ENCODE peak calls at places on chromosomes 3 and 15, in five cellular contexts. One of them, this sample, is unnamed. For H3K4me1, the result is how much of the 10 kb centered on the place peaks cover.

GRCh38 chr3:89262561-89262960 is 155.1 kb downstream of the EPHA3 start:
- DNase-seq in ascending aorta: no peak
- DNase-seq in right lobe of liver: no peak
- DNase-seq in CD4-positive, CD25-positive, alpha-beta regulatory T cell: no peak
- DNase-seq in thoracic aorta: no peak
- DNase-seq in this sample: no peak

GRCh38 chr3:12970684-12971083 is 102.5 kb downstream of the IQSEC1 start:
- DNase-seq in CD4-positive, CD25-positive, alpha-beta regulatory T cell: no peak
- DNase-seq in thoracic aorta: no peak
- DNase-seq in right lobe of liver: no peak
- DNase-seq in ascending aorta: no peak
- DNase-seq in this sample: no peak

GRCh38 chr3:33124638-33125037 is 10.8 kb downstream of the CRTAP start:
- DNase-seq in right lobe of liver: no peak
- DNase-seq in thoracic aorta: no peak
- DNase-seq in CD4-positive, CD25-positive, alpha-beta regulatory T cell: no peak
- DNase-seq in ascending aorta: no peak
- DNase-seq in this sample: no peak

GRCh38 chr3:197525706-197526105 is 30.1 kb downstream of the BDH1 start:
- DNase-seq in ascending aorta: no peak
- DNase-seq in right lobe of liver: no peak
- DNase-seq in CD4-positive, CD25-positive, alpha-beta regulatory T cell: no peak
- DNase-seq in thoracic aorta: no peak
- DNase-seq in this sample: no peak

GRCh38 chr3:195736866-195737490 is 16.2 kb downstream of the MUC20 start:
- DNase-seq in right lobe of liver: peak
- DNase-seq in thoracic aorta: no peak
- DNase-seq in ascending aorta: no peak
- DNase-seq in CD4-positive, CD25-positive, alpha-beta regulatory T cell: no peak
- DNase-seq in this sample: no peak

GRCh38 chr3:42706721-42707619 is 4.4 kb upstream of the HHATL start:
- DNase-seq in right lobe of liver: no peak
- DNase-seq in ascending aorta: no peak
- DNase-seq in thoracic aorta: no peak
- DNase-seq in CD4-positive, CD25-positive, alpha-beta regulatory T cell: no peak
- DNase-seq in this sample: peak

GRCh38 chr15:43749690-43750345 is 3.6 kb downstream of the PDIA3 start:
- DNase-seq in thoracic aorta: no peak
- DNase-seq in right lobe of liver: peak
- DNase-seq in CD4-positive, CD25-positive, alpha-beta regulatory T cell: peak
- DNase-seq in ascending aorta: no peak
- DNase-seq in this sample: peak

GRCh38 chr15:38651328-38652038 is 86.9 kb upstream of the RASGRP1 start:
- DNase-seq in right lobe of liver: no peak
- DNase-seq in CD4-positive, CD25-positive, alpha-beta regulatory T cell: peak
- DNase-seq in thoracic aorta: no peak
- DNase-seq in ascending aorta: no peak
- DNase-seq in this sample: no peak

GRCh38 chr3:157290761-157291160 is 130.8 kb upstream of the CCNL1 start:
- DNase-seq in ascending aorta: no peak
- DNase-seq in thoracic aorta: no peak
- DNase-seq in right lobe of liver: no peak
- DNase-seq in CD4-positive, CD25-positive, alpha-beta regulatory T cell: no peak
- DNase-seq in this sample: no peak

GRCh38 chr15:99981223-99981647 is 248.0 kb upstream of the LYSMD4 start:
- DNase-seq in thoracic aorta: no peak
- DNase-seq in CD4-positive, CD25-positive, alpha-beta regulatory T cell: no peak
- DNase-seq in right lobe of liver: no peak
- DNase-seq in ascending aorta: no peak
- DNase-seq in this sample: no peak

GRCh38 chr3:162769559-162769958 is 1273.0 kb downstream of the OTOL1 start:
- DNase-seq in ascending aorta: no peak
- DNase-seq in thoracic aorta: no peak
- DNase-seq in right lobe of liver: no peak
- DNase-seq in CD4-positive, CD25-positive, alpha-beta regulatory T cell: no peak
- DNase-seq in this sample: no peak

GRCh38 chr3:139894638-139894989 is 40.4 kb upstream of the CLSTN2 start:
- DNase-seq in CD4-positive, CD25-positive, alpha-beta regulatory T cell: no peak
- DNase-seq in thoracic aorta: no peak
- DNase-seq in ascending aorta: no peak
- DNase-seq in right lobe of liver: no peak
- DNase-seq in this sample: peak

GRCh38 chr3:2262204-2262603 is 163.5 kb downstream of the CNTN4 start:
- DNase-seq in CD4-positive, CD25-positive, alpha-beta regulatory T cell: no peak
- DNase-seq in thoracic aorta: no peak
- DNase-seq in ascending aorta: no peak
- DNase-seq in right lobe of liver: no peak
- DNase-seq in this sample: no peak

GRCh38 chr15:71422530-71423259 is 307.4 kb downstream of the THSD4 start:
- DNase-seq in thoracic aorta: no peak
- DNase-seq in CD4-positive, CD25-positive, alpha-beta regulatory T cell: no peak
- DNase-seq in ascending aorta: no peak
- DNase-seq in right lobe of liver: no peak
- DNase-seq in this sample: no peak

GRCh38 chr3:172648736-172649135 is 62.1 kb downstream of the NCEH1 start:
- DNase-seq in CD4-positive, CD25-positive, alpha-beta regulatory T cell: no peak
- DNase-seq in ascending aorta: no peak
- DNase-seq in right lobe of liver: no peak
- DNase-seq in thoracic aorta: no peak
- DNase-seq in this sample: no peak

GRCh38 chr3:133531981-133532380 is 41.5 kb upstream of the CDV3 start:
- DNase-seq in CD4-positive, CD25-positive, alpha-beta regulatory T cell: no peak
- DNase-seq in right lobe of liver: no peak
- DNase-seq in ascending aorta: no peak
- DNase-seq in thoracic aorta: no peak
- DNase-seq in this sample: no peak

GRCh38 chr15:60358935-60359672 is 38.7 kb downstream of the ANXA2 start:
- DNase-seq in right lobe of liver: no peak
- DNase-seq in CD4-positive, CD25-positive, alpha-beta regulatory T cell: no peak
- DNase-seq in ascending aorta: no peak
- DNase-seq in thoracic aorta: no peak
- DNase-seq in this sample: peak

GRCh38 chr3:111724694-111725093 is 129.5 kb upstream of the ZBED2 start:
- DNase-seq in ascending aorta: no peak
- DNase-seq in thoracic aorta: no peak
- DNase-seq in CD4-positive, CD25-positive, alpha-beta regulatory T cell: no peak
- DNase-seq in right lobe of liver: no peak
- DNase-seq in this sample: no peak

GRCh38 chr3:46662771-46663551 is 30.5 kb downstream of the ALS2CL start:
- DNase-seq in CD4-positive, CD25-positive, alpha-beta regulatory T cell: no peak
- DNase-seq in right lobe of liver: peak
- DNase-seq in thoracic aorta: no peak
- DNase-seq in ascending aorta: no peak
- DNase-seq in this sample: peak

GRCh38 chr15:26134152-26134551 is 271.0 kb upstream of the ATP10A start:
- DNase-seq in ascending aorta: no peak
- DNase-seq in right lobe of liver: no peak
- DNase-seq in thoracic aorta: no peak
- DNase-seq in CD4-positive, CD25-positive, alpha-beta regulatory T cell: no peak
- DNase-seq in this sample: no peak

GRCh38 chr3:42515391-42515916 is 13.0 kb downstream of the VIPR1 start:
- DNase-seq in ascending aorta: peak
- DNase-seq in right lobe of liver: no peak
- DNase-seq in CD4-positive, CD25-positive, alpha-beta regulatory T cell: no peak
- DNase-seq in thoracic aorta: no peak
- DNase-seq in this sample: peak

DNA sequence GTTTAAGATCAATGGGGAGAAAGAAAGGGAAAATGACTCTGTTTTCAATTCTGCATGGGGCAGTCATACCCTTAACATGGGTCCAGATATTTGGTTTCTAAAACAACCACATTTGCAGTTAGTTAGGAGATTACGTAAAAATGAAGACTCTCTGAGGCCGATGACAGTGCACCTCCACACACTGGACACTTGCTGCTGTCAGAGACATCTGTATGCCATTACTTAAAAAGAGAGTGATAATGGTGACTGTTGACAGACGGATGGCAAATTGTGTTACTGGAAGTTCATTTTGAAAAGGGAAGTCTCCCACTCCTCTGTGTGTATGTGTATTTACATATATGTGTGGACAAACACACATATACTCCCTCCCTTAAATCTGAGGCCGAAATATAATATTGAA is 304.5 kb upstream of the SEMA6D start:
- DNase-seq in CD4-positive, CD25-positive, alpha-beta regulatory T cell: no peak
- DNase-seq in thoracic aorta: no peak
- DNase-seq in right lobe of liver: no peak
- DNase-seq in ascending aorta: no peak
- DNase-seq in this sample: no peak
- H3K27ac ChIP-seq in CD4-positive, CD25-positive, alpha-beta regulatory T cell: no peak
- H3K27ac ChIP-seq in thoracic aorta: no peak
- H3K27ac ChIP-seq in right lobe of liver: no peak
- H3K27ac ChIP-seq in ascending aorta: no peak
- H3K27ac ChIP-seq in this sample: no peak

GRCh38 chr15:92637621-92638020 is 18.0 kb downstream of the FAM174B start:
- DNase-seq in CD4-positive, CD25-positive, alpha-beta regulatory T cell: no peak
- DNase-seq in thoracic aorta: no peak
- DNase-seq in ascending aorta: no peak
- DNase-seq in right lobe of liver: no peak
- DNase-seq in this sample: peak
- H3K4me1 ChIP-seq in CD4-positive, CD25-positive, alpha-beta regulatory T cell: under half
- H3K4me1 ChIP-seq in thoracic aorta: under half
- H3K4me1 ChIP-seq in ascending aorta: under half
- H3K4me1 ChIP-seq in right lobe of liver: under half
- H3K4me1 ChIP-seq in this sample: half or more

DNA sequence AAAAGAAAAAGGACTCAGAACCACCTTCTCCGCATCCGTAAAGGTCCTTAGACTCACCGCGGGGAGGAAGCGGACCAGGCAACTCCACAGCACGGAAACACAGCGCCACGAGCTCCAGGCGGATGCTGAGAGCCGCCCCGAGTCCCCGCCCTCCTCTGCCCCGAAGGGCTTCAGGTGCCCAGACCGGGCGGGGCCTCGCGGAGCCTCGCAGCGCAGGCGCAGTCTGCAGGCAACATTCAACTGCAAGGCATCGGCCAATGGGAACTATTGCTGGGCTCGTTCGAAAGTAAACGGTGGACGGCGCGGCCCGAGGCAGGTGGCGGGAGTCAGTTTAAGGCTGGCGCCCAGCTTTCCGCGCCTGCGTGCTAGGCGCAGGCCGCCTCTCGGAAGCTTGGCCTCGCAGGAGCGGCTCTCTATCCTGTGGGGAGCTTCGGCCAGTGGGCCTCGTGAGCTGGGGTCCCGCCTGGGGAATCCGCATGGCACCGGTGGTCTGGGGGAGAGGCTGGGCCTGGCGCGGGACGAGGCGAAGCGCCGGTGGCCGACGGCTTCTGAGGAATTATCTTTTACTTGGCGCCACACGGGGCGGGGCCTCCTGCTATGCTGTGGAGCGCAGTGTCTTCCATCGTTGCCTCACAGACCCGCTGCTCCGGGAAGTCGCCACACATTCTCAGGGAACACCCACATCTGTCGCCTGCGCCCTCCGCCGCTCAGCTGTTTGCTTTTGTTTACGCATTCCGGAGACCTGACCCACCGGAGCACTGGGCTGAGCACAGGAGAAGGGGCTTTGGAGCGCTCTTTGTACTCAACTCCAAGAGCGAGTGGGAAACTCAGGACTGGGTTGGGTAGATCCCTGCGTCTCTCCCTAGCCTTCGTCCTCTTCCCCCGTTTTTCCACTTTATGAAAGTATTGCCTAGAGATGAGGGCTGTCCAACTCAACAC is at the start of gene TRIM59:
- DNase-seq in thoracic aorta: peak
- DNase-seq in CD4-positive, CD25-positive, alpha-beta regulatory T cell: peak
- DNase-seq in right lobe of liver: peak
- DNase-seq in ascending aorta: peak
- DNase-seq in this sample: peak
- H3K27ac ChIP-seq in thoracic aorta: peak
- H3K27ac ChIP-seq in CD4-positive, CD25-positive, alpha-beta regulatory T cell: peak
- H3K27ac ChIP-seq in right lobe of liver: peak
- H3K27ac ChIP-seq in ascending aorta: peak
- H3K27ac ChIP-seq in this sample: peak

DNA sequence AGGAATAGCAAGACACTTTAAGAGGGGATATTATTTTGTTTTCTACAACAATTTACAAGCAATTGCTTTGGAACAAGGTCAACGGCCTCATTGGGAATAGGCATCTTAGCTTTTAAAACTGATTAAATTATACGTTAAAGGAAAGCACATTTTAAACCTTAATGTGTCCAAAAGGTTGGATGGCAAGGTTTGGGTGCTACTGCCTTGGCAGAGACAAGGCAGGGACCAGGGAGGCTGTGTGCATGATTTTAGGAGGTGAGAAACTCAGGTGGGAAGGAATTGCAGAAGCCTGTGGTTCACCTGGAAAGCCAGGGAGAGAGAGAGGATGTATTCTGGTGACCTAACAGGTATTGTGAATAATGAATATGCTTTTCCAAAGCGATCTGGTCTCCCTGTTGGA is 54.3 kb downstream of the TGFBR2 start:
- DNase-seq in ascending aorta: no peak
- DNase-seq in right lobe of liver: no peak
- DNase-seq in thoracic aorta: no peak
- DNase-seq in CD4-positive, CD25-positive, alpha-beta regulatory T cell: no peak
- DNase-seq in this sample: no peak
- H3K4me1 ChIP-seq in ascending aorta: half or more
- H3K4me1 ChIP-seq in right lobe of liver: under half
- H3K4me1 ChIP-seq in thoracic aorta: half or more
- H3K4me1 ChIP-seq in CD4-positive, CD25-positive, alpha-beta regulatory T cell: half or more
- H3K4me1 ChIP-seq in this sample: under half

DNA sequence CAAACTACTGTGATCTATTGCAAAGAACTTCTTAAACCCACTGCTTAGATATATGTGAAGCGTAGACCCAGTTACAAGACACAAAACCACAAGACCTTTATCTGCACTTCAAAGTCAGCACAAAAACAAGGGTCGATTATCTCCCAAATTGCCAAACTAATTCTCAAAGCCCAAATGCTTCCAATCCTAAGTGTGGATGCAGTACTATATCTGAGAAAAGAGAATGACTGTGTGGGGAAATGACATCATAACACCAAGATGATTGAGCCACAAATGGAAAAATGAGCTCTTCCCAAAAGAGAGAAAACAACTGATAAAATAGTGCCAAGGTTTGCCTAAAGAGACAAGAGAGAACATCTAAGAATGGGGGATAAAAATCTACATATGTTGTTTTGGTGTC is 86.2 kb downstream of the MEIS2 start:
- DNase-seq in right lobe of liver: no peak
- DNase-seq in CD4-positive, CD25-positive, alpha-beta regulatory T cell: no peak
- DNase-seq in ascending aorta: no peak
- DNase-seq in thoracic aorta: no peak
- DNase-seq in this sample: no peak
- H3K27ac ChIP-seq in right lobe of liver: no peak
- H3K27ac ChIP-seq in CD4-positive, CD25-positive, alpha-beta regulatory T cell: no peak
- H3K27ac ChIP-seq in ascending aorta: peak
- H3K27ac ChIP-seq in thoracic aorta: no peak
- H3K27ac ChIP-seq in this sample: peak

GRCh38 chr15:39788108-39788507 is 5.5 kb upstream of the FSIP1 start:
- DNase-seq in right lobe of liver: no peak
- DNase-seq in CD4-positive, CD25-positive, alpha-beta regulatory T cell: no peak
- DNase-seq in ascending aorta: no peak
- DNase-seq in thoracic aorta: no peak
- DNase-seq in this sample: no peak

GRCh38 chr15:39787479-39787878 is 4.8 kb upstream of the FSIP1 start:
- DNase-seq in thoracic aorta: no peak
- DNase-seq in CD4-positive, CD25-positive, alpha-beta regulatory T cell: no peak
- DNase-seq in right lobe of liver: no peak
- DNase-seq in ascending aorta: no peak
- DNase-seq in this sample: no peak

GRCh38 chr15:39785139-39785538 is 2.5 kb upstream of the FSIP1 start:
- DNase-seq in ascending aorta: no peak
- DNase-seq in thoracic aorta: no peak
- DNase-seq in CD4-positive, CD25-positive, alpha-beta regulatory T cell: no peak
- DNase-seq in right lobe of liver: no peak
- DNase-seq in this sample: peak

GRCh38 chr15:39785806-39786205 is 3.2 kb upstream of the FSIP1 start:
- DNase-seq in ascending aorta: no peak
- DNase-seq in CD4-positive, CD25-positive, alpha-beta regulatory T cell: no peak
- DNase-seq in thoracic aorta: no peak
- DNase-seq in right lobe of liver: no peak
- DNase-seq in this sample: no peak

GRCh38 chr15:39786444-39787056 is 3.9 kb upstream of the FSIP1 start:
- DNase-seq in CD4-positive, CD25-positive, alpha-beta regulatory T cell: peak
- DNase-seq in right lobe of liver: no peak
- DNase-seq in ascending aorta: no peak
- DNase-seq in thoracic aorta: no peak
- DNase-seq in this sample: no peak
- H3K4me1 ChIP-seq in CD4-positive, CD25-positive, alpha-beta regulatory T cell: under half
- H3K4me1 ChIP-seq in right lobe of liver: under half
- H3K4me1 ChIP-seq in ascending aorta: under half
- H3K4me1 ChIP-seq in thoracic aorta: under half
- H3K4me1 ChIP-seq in this sample: under half